ENCODE peak calls at places on chromosomes 5 and 9, in eight cellular contexts. T is naive B cell; L is globus pallidus; C is neural crest cell; E is MM.1S; I is aorta; Z is stimulated activated CD4-positive, alpha-beta T cell treated with anti-CD3 and anti-CD28 coated beads, Interleukin-1b, Interleukin-23, amount 100 ng/mL, for 24 hours; F is breast epithelium. Q is an unnamed sample.

GRCh38 chr5:157554180-157555030 is 21.2 kb downstream of the ADAM19 start:
- DNase-seq in C (no peak), Z (no peak), F (no peak), T (no peak), E (no peak), I (no peak), L (no peak), Q (no peak)

GRCh38 chr9:133115604-133116345 is 5.3 kb downstream of the RALGDS start:
- DNase-seq in T (no peak), Z (no peak), I (peak), C (no peak), F (no peak), L (no peak), E (no peak), Q (no peak)

GRCh38 chr5:177311361-177311722 is 356 bp downstream of the MXD3 start:
- DNase-seq in C (no peak), T (no peak), I (peak), L (no peak), E (no peak), F (no peak), Z (no peak), Q (no peak)

GRCh38 chr9:81195206-81195605 is 494.1 kb downstream of the TLE1 start:
- DNase-seq in F (no peak), C (no peak), Z (no peak), E (no peak), L (no peak), I (no peak), T (no peak), Q (no peak)

GRCh38 chr5:159218595-159219023 is 9.3 kb upstream of the RNF145 start:
- DNase-seq in F (no peak), Z (no peak), C (no peak), I (no peak), E (no peak), L (no peak), T (no peak), Q (no peak)

GRCh38 chr9:33297455-33297854 is 7.1 kb downstream of the NFX1 start:
- DNase-seq in T (peak), L (peak), E (peak), I (peak), Z (no peak), F (no peak), C (no peak), Q (no peak)

GRCh38 chr9:128005938-128006337 is 25.1 kb upstream of the EEIG1 start:
- DNase-seq in L (no peak), E (no peak), T (no peak), C (no peak), Z (no peak), I (peak), F (peak), Q (no peak)

GRCh38 chr9:92635760-92636159 is 34.2 kb downstream of the IPPK start:
- DNase-seq in E (no peak), Z (no peak), L (no peak), I (no peak), C (no peak), F (no peak), T (no peak), Q (no peak)

GRCh38 chr5:56278267-56278826 is 45.2 kb upstream of the ANKRD55 start:
- DNase-seq in I (no peak), E (no peak), F (no peak), Z (no peak), L (no peak), T (no peak), C (no peak), Q (no peak)

GRCh38 chr9:89449261-89449671 is 48.6 kb downstream of the SEMA4D start:
- DNase-seq in T (no peak), I (no peak), E (no peak), L (no peak), F (no peak), Z (no peak), C (no peak), Q (no peak)

GRCh38 chr5:117748336-117748735 is 1173.7 kb upstream of the SEMA6A start:
- DNase-seq in E (no peak), I (no peak), T (no peak), Z (no peak), L (no peak), C (no peak), F (no peak), Q (no peak)

GRCh38 chr9:133702798-133703570 is 35.2 kb downstream of the SARDH start:
- DNase-seq in I (peak), F (no peak), T (no peak), C (no peak), Z (no peak), E (no peak), L (no peak), Q (no peak)

GRCh38 chr9:123957731-123958130 is 27.8 kb upstream of the DENND1A start:
- DNase-seq in Z (no peak), L (no peak), I (no peak), C (no peak), F (no peak), T (no peak), E (no peak), Q (no peak)

GRCh38 chr9:138006576-138007233 is 129.1 kb downstream of the CACNA1B start:
- DNase-seq in I (no peak), C (no peak), Z (no peak), E (no peak), L (no peak), T (no peak), F (no peak), Q (no peak)

GRCh38 chr5:5648694-5649093 is 226.2 kb downstream of the ICE1 start:
- DNase-seq in I (no peak), E (no peak), C (no peak), L (no peak), Z (no peak), T (no peak), F (no peak), Q (no peak)

GRCh38 chr9:32378993-32379729 is 5.3 kb upstream of the ACO1 start:
- DNase-seq in Z (no peak), C (peak), E (peak), F (no peak), L (peak), I (no peak), T (peak), Q (peak)

GRCh38 chr9:38142201-38142600 is 73.2 kb upstream of the SHB start:
- DNase-seq in F (no peak), L (no peak), T (no peak), I (no peak), E (no peak), C (no peak), Z (no peak), Q (no peak)

GRCh38 chr9:79131876-79132377 is 439.8 kb upstream of the TLE4 start:
- DNase-seq in L (no peak), Z (no peak), I (no peak), T (no peak), C (no peak), F (no peak), E (no peak), Q (no peak)

GRCh38 chr5:15014809-15015208 is 143.2 kb upstream of the ANKH start:
- DNase-seq in Z (no peak), T (no peak), L (no peak), F (no peak), C (no peak), I (no peak), E (no peak), Q (no peak)

GRCh38 chr9:98989036-98990000 is 45.6 kb downstream of the COL15A1 start:
- DNase-seq in T (no peak), C (no peak), E (no peak), F (no peak), L (no peak), Z (no peak), I (peak), Q (peak)

GRCh38 chr9:109098221-109098959 is 21.4 kb downstream of the TMEM245 start:
- DNase-seq in Z (no peak), E (no peak), C (no peak), I (no peak), T (no peak), L (peak), F (peak), Q (no peak)

GRCh38 chr9:99368341-99369326 is 146.6 kb downstream of the SEC61B start:
- DNase-seq in C (peak), E (peak), I (peak), T (peak), F (no peak), L (peak), Z (no peak), Q (no peak)

GRCh38 chr5:127602896-127603470 is 45.9 kb upstream of the CTXN3 start:
- DNase-seq in L (no peak), C (no peak), T (no peak), E (no peak), I (no peak), F (no peak), Z (no peak), Q (no peak)

GRCh38 chr5:66171349-66172344 is 27.5 kb downstream of the SREK1 start:
- DNase-seq in C (no peak), I (no peak), F (no peak), E (peak), Z (no peak), L (peak), T (peak), Q (no peak)

GRCh38 chr9:134688231-134688630 is 46.6 kb downstream of the COL5A1 start:
- DNase-seq in T (no peak), I (no peak), F (no peak), Z (no peak), E (no peak), L (no peak), C (no peak), Q (no peak)

GRCh38 chr5:104859437-104859836 is 1296.8 kb upstream of the NUDT12 start:
- DNase-seq in Z (no peak), I (no peak), C (no peak), F (no peak), E (no peak), T (no peak), L (no peak), Q (no peak)

GRCh38 chr9:107190031-107190935 is 92.8 kb upstream of the RAD23B start:
- DNase-seq in F (no peak), T (no peak), Z (no peak), E (no peak), L (no peak), I (no peak), C (no peak), Q (no peak)

GRCh38 chr9:134968011-134968822 is 50.5 kb upstream of the FCN1 start:
- DNase-seq in Z (no peak), I (peak), T (no peak), L (no peak), F (no peak), E (no peak), C (no peak), Q (no peak)

GRCh38 chr5:50807661-50808060 is 141.2 kb downstream of the PARP8 start:
- DNase-seq in L (no peak), I (no peak), F (no peak), Z (no peak), E (no peak), C (no peak), T (no peak), Q (no peak)

Q was measured in 8988T.